ENCODE peak calls at places on chromosomes 2 and 18, in six cellular contexts. K is GM23338, Y is Calu3, L is PC-3, N is upper lobe of right lung, E is endodermal cell. M is an unnamed sample.

GRCh38 chr2:170017848-170018492 is 160.0 kb upstream of the MYO3B start:
- DNase-seq in K (no peak), N (no peak), L (no peak), E (no peak), Y (no peak), M (no peak)

GRCh38 chr2:233973786-233974185 is 56.6 kb downstream of the TRPM8 start:
- DNase-seq in N (no peak), Y (no peak), K (peak; percentile 13), E (no peak), L (no peak), M (no peak)

GRCh38 chr2:162282765-162283425 is 35.6 kb downstream of the IFIH1 start:
- DNase-seq in L (no peak), N (no peak), E (no peak), K (no peak), Y (no peak), M (no peak)

GRCh38 chr18:39840406-39840805 is 2114.6 kb upstream of the PIK3C3 start:
- DNase-seq in Y (no peak), E (no peak), L (no peak), K (no peak), N (no peak), M (no peak)

GRCh38 chr2:149877064-149877463 is 289.5 kb upstream of the MMADHC start:
- DNase-seq in E (no peak), K (no peak), Y (no peak), N (no peak), L (no peak), M (peak; percentile 5)

GRCh38 chr2:30206461-30207430 is 24.6 kb upstream of the LBH start:
- DNase-seq in N (no peak), E (no peak), K (no peak), L (no peak), Y (no peak), M (no peak)

GRCh38 chr2:108199726-108200125 is 40.0 kb upstream of the SULT1C3 start:
- DNase-seq in E (no peak), L (peak; percentile 60), Y (no peak), K (no peak), N (no peak), M (no peak)

GRCh38 chr2:52289776-52290175 is 1257.8 kb upstream of the NRXN1 start:
- DNase-seq in N (no peak), L (no peak), E (no peak), K (no peak), Y (no peak), M (no peak)

GRCh38 chr2:45256173-45256866 is 247.1 kb upstream of the SIX2 start:
- DNase-seq in K (no peak), N (no peak), Y (no peak), E (no peak), L (no peak), M (no peak)

GRCh38 chr18:31610841-31611240 is 19.2 kb downstream of the TTR start:
- DNase-seq in E (peak; percentile 91), Y (peak; percentile 31), N (no peak), L (peak; percentile 2), K (peak; percentile 87), M (peak; percentile 39)

GRCh38 chr2:31467426-31467825 is 52.9 kb upstream of the XDH start:
- DNase-seq in N (no peak), Y (peak; percentile 42), L (no peak), K (no peak), E (no peak), M (no peak)

GRCh38 chr2:121886059-121886458 is 130.6 kb downstream of the TSN start:
- DNase-seq in K (no peak), L (no peak), Y (no peak), E (no peak), N (no peak), M (no peak)

GRCh38 chr2:117801826-117802225 is 12.7 kb upstream of the DDX18 start:
- DNase-seq in Y (no peak), N (no peak), L (peak; percentile 32), E (no peak), K (no peak), M (no peak)

GRCh38 chr18:26656944-26657536 is 108.7 kb upstream of the KCTD1 start:
- DNase-seq in N (peak; percentile 92), Y (peak; percentile 76), L (peak; percentile 68), K (peak; percentile 79), E (peak; percentile 86), M (peak; percentile 79)

GRCh38 chr2:112433932-112434730 is 686 bp upstream of the RGPD8 start:
- DNase-seq in E (peak; percentile 53), L (no peak), K (peak; percentile 44), Y (no peak), N (no peak), M (no peak)

GRCh38 chr2:219436491-219436890 is 1.8 kb downstream of the SPEG start:
- DNase-seq in Y (no peak), L (no peak), K (no peak), E (no peak), N (no peak), M (no peak)

GRCh38 chr2:219435701-219436100 is 1.1 kb downstream of the SPEG start:
- DNase-seq in L (no peak), K (no peak), N (no peak), Y (no peak), E (peak; percentile 41), M (no peak)

GRCh38 chr2:219434468-219434717 is 250 bp upstream of the SPEG start:
- DNase-seq in L (no peak), Y (no peak), N (no peak), E (no peak), K (no peak), M (no peak)

GRCh38 chr2:219434718-219435525 is at the start of gene SPEG:
- DNase-seq in Y (no peak), E (peak; percentile 72), N (no peak), K (peak; percentile 62), L (no peak), M (no peak)

DNA sequence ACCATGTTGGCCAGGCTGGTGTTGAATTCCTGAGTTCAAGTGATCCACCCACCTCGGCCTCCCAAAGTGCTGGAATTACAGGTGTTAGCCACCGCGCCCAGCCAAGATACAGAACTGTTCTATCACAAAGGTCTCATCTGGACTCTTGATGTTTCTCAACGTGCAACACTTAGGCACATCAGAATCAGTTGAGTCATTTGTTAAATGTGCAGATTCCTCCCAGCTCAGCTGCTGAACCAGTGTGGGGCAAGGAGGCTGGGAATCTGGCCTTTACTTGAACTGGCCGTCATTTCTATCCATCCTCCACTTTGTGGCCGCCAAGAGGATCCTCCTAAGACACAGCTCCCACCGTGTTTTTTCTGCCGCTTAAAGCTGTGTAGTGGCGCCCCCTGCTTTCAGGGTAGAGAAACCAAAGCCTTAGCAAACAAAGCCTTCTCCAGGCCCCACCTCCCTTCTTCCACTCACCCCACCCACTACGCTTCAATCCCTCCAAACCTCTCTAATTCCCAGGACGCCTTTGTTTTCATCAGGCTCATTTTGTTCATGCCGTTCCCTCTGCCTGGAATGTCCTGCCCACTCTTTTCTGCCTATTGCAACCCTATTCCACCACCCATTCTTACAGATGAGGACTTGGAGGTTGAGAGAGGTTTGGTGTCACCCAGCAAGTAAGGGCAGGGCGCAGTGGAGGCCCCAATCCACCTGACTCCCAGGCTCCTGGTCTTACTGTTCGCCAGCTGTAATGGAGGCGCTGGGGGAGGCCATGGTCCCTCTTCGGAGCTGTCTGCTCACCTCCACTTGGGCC is 776 bp upstream of the SPEG start:
- DNase-seq in Y (peak; percentile 45), E (peak; percentile 94), N (no peak), K (peak; percentile 97), L (peak; percentile 49), M (no peak)
- TF ChIP-seq CTCF in Y (no peak), E (peak; percentile 85), N (peak; percentile 27), K (peak; percentile 79), L (peak; percentile 60), M (no peak)

DNA sequence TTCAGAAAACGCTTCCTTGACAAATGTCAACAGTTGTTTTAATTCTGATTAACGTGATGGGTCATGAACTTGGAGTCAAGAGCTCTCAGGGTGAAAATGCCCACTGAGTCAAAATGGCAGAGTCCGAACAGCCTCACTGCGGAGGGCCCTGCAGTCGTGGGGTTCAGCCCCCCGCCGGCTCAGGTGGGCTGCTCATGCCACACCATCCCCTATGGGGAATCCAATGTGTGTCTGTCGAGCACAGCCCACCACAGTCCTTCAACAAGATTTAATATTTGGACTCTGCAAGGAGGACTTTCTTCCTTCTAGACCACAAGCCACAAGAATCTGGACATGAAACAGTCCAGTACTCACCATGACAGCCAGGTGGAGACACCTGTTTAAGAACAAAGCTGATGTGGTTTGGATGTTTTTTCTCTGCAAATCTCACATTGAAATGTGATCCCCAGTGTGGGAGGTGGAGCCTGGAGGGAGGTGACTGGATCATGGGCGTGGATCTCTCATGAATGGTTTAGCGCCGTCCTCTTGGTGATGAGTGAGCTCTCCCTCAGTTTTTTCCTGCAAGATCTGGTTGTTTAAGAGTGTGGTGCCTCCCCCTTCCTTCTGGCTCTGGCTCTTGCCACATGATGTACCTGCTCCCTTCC is 201.0 kb downstream of the NDUFA10 start:
- DNase-seq in K (peak; percentile 88), Y (peak; percentile 59), L (peak; percentile 91), N (peak; percentile 31), E (peak; percentile 89), M (peak; percentile 32)
- TF ChIP-seq CTCF in K (peak; percentile 60), Y (no peak), L (peak; percentile 73), N (peak; percentile 6), E (peak; percentile 77), M (peak; percentile 13)

DNA sequence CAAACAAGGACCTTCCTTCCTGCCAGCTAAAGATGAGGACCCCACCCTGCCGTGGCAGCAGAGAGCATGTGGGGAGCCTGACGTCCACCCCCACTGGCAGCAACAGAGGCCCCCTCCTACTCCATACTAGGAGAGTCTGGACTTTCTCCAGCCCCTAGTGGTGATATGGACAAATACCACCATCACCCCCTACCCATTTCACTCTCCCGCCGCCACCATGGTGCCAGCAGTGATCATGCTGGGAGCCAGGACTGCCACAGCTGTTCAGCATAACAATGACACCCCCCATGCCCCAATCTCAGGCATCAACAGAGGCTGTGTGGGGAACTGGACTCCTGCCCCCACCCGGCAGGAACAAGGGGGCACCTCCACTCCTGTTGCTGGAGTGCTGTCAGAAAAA is 42.7 kb upstream of the ATP9B start:
- DNase-seq in E (peak; percentile 79), L (no peak), Y (no peak), K (peak; percentile 70), N (no peak), M (no peak)
- TF ChIP-seq CTCF in E (peak; percentile 65), L (peak; percentile 16), Y (no peak), K (peak; percentile 68), N (no peak), M (no peak)

DNA sequence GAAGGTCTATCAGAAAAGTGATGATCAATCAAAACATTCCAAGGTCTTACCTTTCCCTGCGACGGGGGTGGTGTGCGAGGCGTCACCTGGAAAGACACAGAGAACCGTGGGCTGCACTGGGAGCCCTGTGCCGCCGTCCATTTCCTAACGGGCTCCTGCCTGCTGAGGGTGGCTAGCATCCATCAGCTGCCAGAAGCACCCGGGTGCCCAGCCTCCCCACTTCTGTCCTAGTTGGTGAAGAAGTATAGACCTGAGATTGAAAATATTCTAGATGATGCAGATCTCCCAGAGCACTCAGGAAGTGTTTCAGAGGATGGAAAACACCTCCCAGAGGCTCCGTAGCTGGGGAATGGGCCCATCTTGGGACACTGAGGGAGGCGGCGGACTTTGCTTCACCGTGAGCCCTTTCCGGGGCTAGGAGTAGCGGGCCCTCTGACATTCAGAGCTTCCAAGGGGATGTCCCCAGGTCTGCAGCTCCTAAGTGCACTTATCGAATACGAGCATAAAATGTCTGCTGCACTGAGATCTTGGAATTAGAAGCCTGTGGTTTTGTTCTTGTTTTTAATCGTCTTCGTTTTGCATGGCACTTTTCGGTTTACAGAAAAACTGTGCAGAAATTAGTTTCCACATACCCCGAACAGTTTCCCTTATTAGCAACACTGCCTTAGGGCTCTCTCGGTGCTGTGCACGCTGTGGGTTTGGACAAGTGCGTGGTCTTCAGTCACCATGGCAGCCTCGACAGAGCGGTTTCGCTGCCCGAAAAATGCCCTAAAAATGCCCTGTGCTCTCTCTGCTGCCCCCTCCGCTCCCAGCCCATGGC is 143.5 kb downstream of the MBP start:
- DNase-seq in K (no peak), N (no peak), L (no peak), E (peak; percentile 38), Y (no peak), M (no peak)
- TF ChIP-seq CTCF in K (no peak), N (no peak), L (no peak), E (no peak), Y (no peak), M (no peak)